ENCODE peak calls at places on chromosomes 13 and 19, in five cellular contexts. L is lower leg skin; I is stimulated activated CD4-positive, alpha-beta T cell treated with anti-CD3 and anti-CD28 coated beads, Interleukin-15, amount 100 ng/mL, for 1 hour; R is ACHN; S is astrocyte of the hippocampus. Q is an unnamed sample.

GRCh38 chr13:27665333-27665732 is 43.6 kb downstream of the POLR1D start:
- DNase-seq in L (no peak), I (no peak), R (peak; percentile 33), S (no peak), Q (no peak)

GRCh38 chr19:2512523-2513431 is 36.9 kb downstream of the GADD45B start:
- DNase-seq in L (no peak), I (no peak), R (no peak), S (no peak), Q (no peak)

GRCh38 chr19:2492870-2493269 is 16.9 kb downstream of the GADD45B start:
- DNase-seq in L (no peak), I (no peak), R (no peak), S (no peak), Q (no peak)

GRCh38 chr19:35524181-35524838 is 3.8 kb downstream of the SBSN start:
- DNase-seq in L (no peak), I (no peak), R (no peak), S (no peak), Q (no peak)

GRCh38 chr13:62524061-62524460 is 1108.4 kb upstream of the PCDH20 start:
- DNase-seq in L (no peak), I (no peak), R (no peak), S (no peak), Q (no peak)

GRCh38 chr19:40822161-40822560 is 23.2 kb downstream of the EGLN2 start:
- DNase-seq in L (no peak), I (no peak), R (no peak), S (no peak), Q (no peak)

GRCh38 chr13:106274551-106275208 is 260.8 kb downstream of the EFNB2 start:
- DNase-seq in L (no peak), I (no peak), R (no peak), S (no peak), Q (no peak)

GRCh38 chr19:54851353-54851752 is 1.1 kb downstream of the KIR3DL2 start:
- DNase-seq in L (no peak), I (no peak), R (no peak), S (no peak), Q (no peak)

GRCh38 chr19:28023064-28023463 is 1189.9 kb downstream of the UQCRFS1 start:
- DNase-seq in L (no peak), I (no peak), R (peak; percentile 70), S (peak; percentile 94), Q (no peak)

GRCh38 chr13:71797487-71797886 is 69.5 kb downstream of the DACH1 start:
- DNase-seq in L (no peak), I (no peak), R (no peak), S (no peak), Q (no peak)

GRCh38 chr13:88339271-88339741 is 668.1 kb downstream of the SLITRK5 start:
- DNase-seq in L (no peak), I (no peak), R (no peak), S (no peak), Q (no peak)

GRCh38 chr13:40776232-40776631 is 5.2 kb upstream of the MRPS31 start:
- DNase-seq in L (no peak), I (no peak), R (no peak), S (no peak), Q (no peak)

GRCh38 chr13:31987535-31988170 is 43.9 kb upstream of the FRY start:
- DNase-seq in L (no peak), I (no peak), R (no peak), S (no peak), Q (no peak)

GRCh38 chr13:78022164-78022877 is 103.7 kb upstream of the EDNRB start:
- DNase-seq in L (peak; percentile 32), I (no peak), R (peak; percentile 21), S (peak; percentile 47), Q (peak; percentile 28)

GRCh38 chr19:14511245-14511625 is 7.0 kb downstream of the DNAJB1 start:
- DNase-seq in L (no peak), I (no peak), R (no peak), S (no peak), Q (no peak)

GRCh38 chr13:51423766-51424165 is 29.1 kb downstream of the INTS6 start:
- DNase-seq in L (no peak), I (no peak), R (no peak), S (no peak), Q (no peak)

GRCh38 chr13:43363156-43363918 is 340.0 kb downstream of the DNAJC15 start:
- DNase-seq in L (no peak), I (no peak), R (no peak), S (peak; percentile 60), Q (no peak)

GRCh38 chr13:45119469-45119989 is 781 bp upstream of the GTF2F2 start:
- DNase-seq in L (no peak), I (peak; percentile 40), R (peak; percentile 44), S (peak; percentile 80), Q (no peak)

GRCh38 chr19:44575116-44575700 is 38.2 kb upstream of the IGSF23 start:
- DNase-seq in L (no peak), I (no peak), R (no peak), S (no peak), Q (no peak)

GRCh38 chr13:97295279-97296182 is 73.4 kb downstream of the MBNL2 start:
- DNase-seq in L (no peak), I (no peak), R (no peak), S (peak; percentile 45), Q (peak; percentile 85)

GRCh38 chr19:29866011-29866410 is 54.2 kb downstream of the CCNE1 start:
- DNase-seq in L (no peak), I (no peak), R (no peak), S (no peak), Q (no peak)

GRCh38 chr13:93784191-93784590 is 557.6 kb downstream of the GPC6 start:
- DNase-seq in L (no peak), I (no peak), R (no peak), S (no peak), Q (no peak)

GRCh38 chr13:42215578-42216421 is 56.2 kb upstream of the AKAP11 start:
- DNase-seq in L (no peak), I (no peak), R (peak; percentile 19), S (peak; percentile 65), Q (peak; percentile 14)

GRCh38 chr13:79904581-79904980 is 423.6 kb downstream of the NDFIP2 start:
- DNase-seq in L (no peak), I (no peak), R (peak; percentile 55), S (no peak), Q (no peak)

GRCh38 chr19:4267101-4267900 is 11.8 kb upstream of the SHD start:
- DNase-seq in L (peak; percentile 35), I (peak; percentile 20), R (peak; percentile 70), S (peak; percentile 43), Q (no peak)

GRCh38 chr13:22618002-22618401 is 562.8 kb upstream of the SGCG start:
- DNase-seq in L (no peak), I (no peak), R (no peak), S (no peak), Q (no peak)

GRCh38 chr13:30551194-30551593 is 66.5 kb upstream of the USPL1 start:
- DNase-seq in L (no peak), I (no peak), R (peak; percentile 52), S (no peak), Q (peak; percentile 13)

GRCh38 chr13:18996627-18997051 is 185.0 kb downstream of the TUBA3C start:
- DNase-seq in L (no peak), I (no peak), R (no peak), S (no peak), Q (no peak)

GRCh38 chr13:110570886-110571285 is 9.4 kb upstream of the RAB20 start:
- DNase-seq in L (no peak), I (no peak), R (no peak), S (no peak), Q (no peak)

GRCh38 chr13:27104606-27105005 is 67.0 kb downstream of the USP12 start:
- DNase-seq in L (no peak), I (no peak), R (no peak), S (no peak), Q (no peak)

GRCh38 chr13:66624302-66624701 is 605.8 kb downstream of the PCDH9 start:
- DNase-seq in L (no peak), I (no peak), R (no peak), S (no peak), Q (no peak)

GRCh38 chr13:83538636-83539035 is 343.6 kb downstream of the SLITRK1 start:
- DNase-seq in L (no peak), I (no peak), R (no peak), S (no peak), Q (no peak)

GRCh38 chr13:84654654-84655244 is 772.5 kb upstream of the SLITRK1 start:
- DNase-seq in L (no peak), I (no peak), R (no peak), S (no peak), Q (no peak)

GRCh38 chr19:52992109-52993004 is 21.4 kb upstream of the ERVV-1 start:
- DNase-seq in L (no peak), I (no peak), R (no peak), S (peak; percentile 57), Q (no peak)

GRCh38 chr19:12247644-12248222 is 47.0 kb downstream of the ZNF44 start:
- DNase-seq in L (no peak), I (no peak), R (no peak), S (no peak), Q (no peak)

GRCh38 chr13:97130201-97130600 is 91.9 kb upstream of the MBNL2 start:
- DNase-seq in L (no peak), I (no peak), R (no peak), S (no peak), Q (no peak)

GRCh38 chr19:13979686-13980085 is 26.4 kb downstream of the RFX1 start:
- DNase-seq in L (no peak), I (no peak), R (no peak), S (no peak), Q (no peak)

GRCh38 chr13:101579291-101579802 is 126.9 kb downstream of the ITGBL1 start:
- DNase-seq in L (no peak), I (no peak), R (no peak), S (peak; percentile 64), Q (no peak)

GRCh38 chr19:45142728-45143115 is 18.1 kb downstream of the NKPD1 start:
- DNase-seq in L (no peak), I (no peak), R (no peak), S (no peak), Q (no peak)

Q was measured in COLO829.